ENCODE peak calls at places on chromosomes 11 and 22, in four cellular contexts. X is A673, Q is substantia nigra, G is lower lobe of right lung. F is an unnamed sample.

GRCh38 chr22:30308518-30309230 is 18.1 kb downstream of the TBC1D10A start:
- DNase-seq in X (no peak), Q (no peak), G (no peak), F (no peak)

GRCh38 chr11:48172818-48173609 is 43.6 kb upstream of the OR4B1 start:
- DNase-seq in X (peak), Q (peak), G (peak), F (no peak)

GRCh38 chr22:26894766-26895485 is 237.5 kb downstream of the MIAT start:
- DNase-seq in X (no peak), Q (no peak), G (no peak), F (no peak)

GRCh38 chr11:19705936-19706335 is 6.7 kb upstream of the NAV2 start:
- DNase-seq in X (no peak), Q (no peak), G (no peak), F (no peak)

GRCh38 chr11:57429946-57430345 is 3.0 kb upstream of the SLC43A3 start:
- DNase-seq in X (no peak), Q (no peak), G (no peak), F (no peak)

GRCh38 chr11:110376711-110377324 is 52.9 kb upstream of the FDX1 start:
- DNase-seq in X (peak), Q (peak), G (peak), F (no peak)

GRCh38 chr22:20137671-20138416 is 6.2 kb downstream of the ZDHHC8 start:
- DNase-seq in X (no peak), Q (no peak), G (no peak), F (no peak)

GRCh38 chr11:69655479-69656394 is 14.8 kb downstream of the CCND1 start:
- DNase-seq in X (peak), Q (no peak), G (peak), F (no peak)

GRCh38 chr11:27282141-27282590 is 80.8 kb downstream of the CCDC34 start:
- DNase-seq in X (no peak), Q (no peak), G (no peak), F (no peak)

GRCh38 chr11:106644824-106645223 is 373.5 kb downstream of the GUCY1A2 start:
- DNase-seq in X (no peak), Q (no peak), G (no peak), F (no peak)

GRCh38 chr11:68430801-68431200 is 29.8 kb upstream of the PPP6R3 start:
- DNase-seq in X (no peak), Q (no peak), G (no peak), F (no peak)

GRCh38 chr22:40673017-40673416 is 6.3 kb upstream of the MCHR1 start:
- DNase-seq in X (no peak), Q (no peak), G (no peak), F (no peak)

GRCh38 chr11:75554258-75555022 is 7.6 kb upstream of the SERPINH1 start:
- DNase-seq in X (peak), Q (peak), G (peak), F (peak)

GRCh38 chr11:93668171-93668570 is 6.7 kb downstream of the CEP295 start:
- DNase-seq in X (no peak), Q (no peak), G (no peak), F (no peak)

GRCh38 chr11:103749158-103749557 is 287.3 kb upstream of the DDI1 start:
- DNase-seq in X (no peak), Q (no peak), G (no peak), F (no peak)

GRCh38 chr22:49004484-49005399 is 822.9 kb downstream of the BRD1 start:
- DNase-seq in X (no peak), Q (no peak), G (no peak), F (no peak)

GRCh38 chr11:18172686-18173085 is at the start of gene MRGPRX4:
- DNase-seq in X (no peak), Q (no peak), G (no peak), F (no peak)

GRCh38 chr11:131064373-131064991 is 148.2 kb upstream of the SNX19 start:
- DNase-seq in X (peak), Q (peak), G (no peak), F (peak)

GRCh38 chr11:131938321-131938751 is 567.9 kb downstream of the NTM start:
- DNase-seq in X (no peak), Q (peak), G (peak), F (no peak)

GRCh38 chr22:26680485-26680884 is 23.1 kb downstream of the MIAT start:
- DNase-seq in X (no peak), Q (no peak), G (no peak), F (no peak)

GRCh38 chr11:70487160-70487559 is 88.8 kb downstream of the CTTN start:
- DNase-seq in X (no peak), Q (no peak), G (no peak), F (no peak)

GRCh38 chr11:44309483-44310197 is at the start of gene ALX4:
- DNase-seq in X (peak), Q (no peak), G (no peak), F (no peak)

GRCh38 chr22:43886231-43886630 is 5.6 kb downstream of the PNPLA5 start:
- DNase-seq in X (no peak), Q (no peak), G (no peak), F (no peak)

GRCh38 chr11:110147965-110148709 is 54.9 kb downstream of the ZC3H12C start:
- DNase-seq in X (no peak), Q (no peak), G (no peak), F (no peak)

GRCh38 chr22:43890901-43891331 is 897 bp downstream of the PNPLA5 start:
- DNase-seq in X (no peak), Q (no peak), G (no peak), F (no peak)

GRCh38 chr22:24176630-24177029 is 4.7 kb upstream of the SUSD2 start:
- DNase-seq in X (no peak), Q (no peak), G (no peak), F (no peak)

GRCh38 chr11:95245038-95245437 is 14.0 kb upstream of the SESN3 start:
- DNase-seq in X (no peak), Q (no peak), G (no peak), F (no peak)

GRCh38 chr11:125293596-125293995 is 129.0 kb downstream of the PKNOX2 start:
- DNase-seq in X (no peak), Q (no peak), G (no peak), F (no peak)

GRCh38 chr11:1462576-1462975 is 24.0 kb downstream of the MOB2 start:
- DNase-seq in X (no peak), Q (no peak), G (no peak), F (no peak)
- H3K27ac ChIP-seq in X (no peak), Q (no peak), G (no peak), F (no peak)

DNA sequence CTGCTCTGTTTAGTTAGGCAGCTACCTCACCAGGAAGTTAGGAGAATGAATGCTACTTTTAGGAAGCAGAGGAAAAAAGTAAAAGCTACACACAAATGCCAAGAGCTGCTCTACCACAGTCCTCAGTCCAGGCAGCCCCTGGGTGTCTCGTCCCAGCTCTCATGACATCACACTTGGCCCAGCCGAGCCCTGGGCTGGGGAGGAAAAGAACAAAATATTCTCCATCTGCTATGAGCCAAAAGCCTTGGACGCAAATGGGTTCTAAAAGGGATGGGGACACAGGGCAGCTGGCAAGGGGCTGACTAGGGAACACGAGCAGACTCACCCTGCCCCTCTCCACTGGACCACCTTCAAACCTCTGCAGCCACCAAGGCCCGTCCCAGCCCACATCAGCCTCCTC is 26.1 kb downstream of the TMEM184B start:
- DNase-seq in X (no peak), Q (peak), G (no peak), F (peak)
- H3K27ac ChIP-seq in X (no peak), Q (peak), G (peak), F (peak)

GRCh38 chr11:24588075-24588474 is 91.2 kb downstream of the LUZP2 start:
- DNase-seq in X (no peak), Q (no peak), G (no peak), F (no peak)
- H3K27ac ChIP-seq in X (no peak), Q (no peak), G (no peak), F (no peak)

GRCh38 chr22:41857860-41858199 is 24.9 kb downstream of the SREBF2 start:
- DNase-seq in X (no peak), Q (no peak), G (no peak), F (no peak)

GRCh38 chr22:41862530-41863266 is 29.8 kb downstream of the SREBF2 start:
- DNase-seq in X (no peak), Q (no peak), G (no peak), F (no peak)

GRCh38 chr22:41862160-41862529 is 29.2 kb downstream of the SREBF2 start:
- DNase-seq in X (no peak), Q (no peak), G (no peak), F (no peak)

GRCh38 chr22:41868556-41868955 is 35.7 kb downstream of the SREBF2 start:
- DNase-seq in X (no peak), Q (no peak), G (no peak), F (no peak)

GRCh38 chr22:41863472-41863871 is 30.6 kb downstream of the SREBF2 start:
- DNase-seq in X (no peak), Q (no peak), G (no peak), F (no peak)
- H3K27ac ChIP-seq in X (peak), Q (no peak), G (peak), F (no peak)